ENCODE peak calls at places on chromosome 17, in eight cellular contexts. L is ovary, G is esophagus squamous epithelium, Y is cardiac muscle cell, O is PC-9, B is keratinocyte, V is right cardiac atrium, S is ascending aorta. D is an unnamed sample.

GRCh38 chr17:79202476-79202875 is 127.9 kb downstream of the ENGASE start:
- DNase-seq in Y (no peak), S (no peak), B (no peak), L (no peak), V (no peak), O (no peak), G (no peak), D (no peak)

GRCh38 chr17:17128476-17129075 is 77.6 kb downstream of the PLD6 start:
- DNase-seq in L (no peak), V (no peak), S (no peak), G (no peak), Y (no peak), O (no peak), B (no peak), D (no peak)

GRCh38 chr17:16942141-16943031 is 29.5 kb downstream of the TNFRSF13B start:
- DNase-seq in Y (no peak), G (no peak), O (no peak), S (no peak), L (no peak), V (no peak), B (no peak), D (no peak)

GRCh38 chr17:61324540-61324868 is 75.1 kb upstream of the TBX2 start:
- DNase-seq in G (no peak), Y (no peak), B (no peak), V (no peak), L (no peak), O (no peak), S (no peak), D (no peak)

GRCh38 chr17:1957037-1957436 is 68.1 kb downstream of the RTN4RL1 start:
- DNase-seq in V (no peak), S (no peak), O (no peak), B (no peak), L (no peak), Y (peak; percentile 32), G (no peak), D (no peak)

GRCh38 chr17:68697850-68698313 is 96.7 kb upstream of the FAM20A start:
- DNase-seq in B (peak; percentile 30), S (no peak), G (no peak), O (no peak), L (no peak), Y (peak; percentile 92), V (no peak), D (peak; percentile 39)

GRCh38 chr17:76353004-76353598 is 615 bp downstream of the PRPSAP1 start:
- DNase-seq in G (no peak), S (no peak), O (no peak), B (no peak), Y (no peak), V (peak; percentile 26), L (peak; percentile 50), D (no peak)

GRCh38 chr17:45190503-45191282 is 29.0 kb downstream of the HEXIM2 start:
- DNase-seq in V (no peak), L (no peak), S (no peak), G (no peak), Y (no peak), B (no peak), O (no peak), D (no peak)

GRCh38 chr17:16052486-16052885 is 52.9 kb downstream of the TTC19 start:
- DNase-seq in O (no peak), L (no peak), G (no peak), B (no peak), S (no peak), V (no peak), Y (peak; percentile 57), D (no peak)

GRCh38 chr17:56887552-56888467 is 26.0 kb downstream of the TRIM25 start:
- DNase-seq in G (no peak), O (peak; percentile 54), B (no peak), V (no peak), S (no peak), Y (no peak), L (no peak), D (peak; percentile 55)

DNA sequence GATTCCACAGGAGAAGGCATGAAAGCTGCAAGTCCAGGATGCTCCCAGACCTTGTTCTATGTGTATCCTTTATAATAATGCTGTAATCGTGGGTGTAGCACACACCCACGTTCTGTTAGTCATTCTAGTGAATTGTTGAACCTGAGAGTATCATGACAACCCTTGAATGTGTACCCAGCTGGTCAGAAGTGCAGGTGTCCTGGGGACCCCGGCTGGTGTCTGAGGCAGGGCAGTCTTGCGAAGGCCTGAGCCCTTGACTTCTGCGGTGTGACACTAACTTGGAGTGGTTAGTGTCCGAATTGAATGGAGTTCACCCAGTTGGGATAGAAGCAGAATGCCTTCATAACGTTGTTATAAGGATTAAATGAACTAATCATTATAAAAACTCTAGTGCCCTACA is 218.0 kb upstream of the TNRC6C start:
- DNase-seq in B (no peak), L (no peak), Y (no peak), V (no peak), G (no peak), S (no peak), O (no peak), D (no peak)
- H3K27ac ChIP-seq in B (no peak overlapping the region), L (no peak overlapping the region), Y (no peak overlapping the region), V (no peak overlapping the region), G (no peak overlapping the region), S (no peak overlapping the region), O (no peak overlapping the region), D (no peak overlapping the region)

GRCh38 chr17:44005527-44005864 is 1.1 kb downstream of the NAGS start:
- DNase-seq in G (no peak), Y (no peak), B (no peak), V (no peak), S (no peak), O (no peak), L (no peak), D (no peak)
- H3K27ac ChIP-seq in G (peak overlapping the region; percentile 77), Y (no peak overlapping the region), B (peak overlapping the region; percentile 18), V (no peak overlapping the region), S (no peak overlapping the region), O (no peak overlapping the region), L (no peak overlapping the region), D (peak overlapping the region; percentile 86)

DNA sequence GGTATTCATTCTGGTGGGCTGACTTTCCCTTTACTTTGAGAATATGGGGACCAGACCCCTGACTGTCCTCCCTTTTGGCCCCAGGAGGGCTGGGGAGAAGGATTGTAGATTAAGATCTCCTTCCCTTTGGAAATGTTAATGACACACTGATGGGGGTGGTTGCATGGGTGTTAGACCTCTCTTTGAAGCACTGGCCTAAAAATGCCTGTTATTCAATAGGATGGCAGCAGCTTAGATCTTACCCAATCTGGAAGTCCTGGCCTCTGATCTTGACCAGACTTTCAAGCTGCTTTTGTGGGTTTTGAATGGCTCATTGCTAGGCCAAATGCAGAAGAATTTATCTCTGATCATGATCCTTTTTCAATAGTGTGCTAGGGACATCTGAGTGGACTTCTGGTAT is 25.7 kb downstream of the MAP3K3 start:
- DNase-seq in Y (no peak), B (no peak), G (no peak), V (no peak), L (no peak), O (no peak), S (no peak), D (no peak)
- H3K27ac ChIP-seq in Y (no peak overlapping the region), B (no peak overlapping the region), G (no peak overlapping the region), V (no peak overlapping the region), L (no peak overlapping the region), O (no peak overlapping the region), S (no peak overlapping the region), D (no peak overlapping the region)

GRCh38 chr17:82723169-82723807 is 6.8 kb downstream of the FN3KRP start:
- DNase-seq in L (no peak), G (no peak), V (no peak), Y (no peak), S (no peak), B (no peak), O (no peak), D (no peak)

GRCh38 chr17:82726427-82726826 is 9.0 kb upstream of the FN3K start:
- DNase-seq in V (no peak), Y (no peak), O (no peak), B (no peak), G (no peak), L (no peak), S (no peak), D (no peak)

GRCh38 chr17:82720204-82720603 is 3.7 kb downstream of the FN3KRP start:
- DNase-seq in B (no peak), O (no peak), Y (no peak), G (no peak), V (no peak), L (no peak), S (no peak), D (no peak)

GRCh38 chr17:82718986-82719685 is 2.6 kb downstream of the FN3KRP start:
- DNase-seq in L (no peak), S (no peak), O (no peak), B (no peak), V (no peak), Y (no peak), G (no peak), D (no peak)

DNA sequence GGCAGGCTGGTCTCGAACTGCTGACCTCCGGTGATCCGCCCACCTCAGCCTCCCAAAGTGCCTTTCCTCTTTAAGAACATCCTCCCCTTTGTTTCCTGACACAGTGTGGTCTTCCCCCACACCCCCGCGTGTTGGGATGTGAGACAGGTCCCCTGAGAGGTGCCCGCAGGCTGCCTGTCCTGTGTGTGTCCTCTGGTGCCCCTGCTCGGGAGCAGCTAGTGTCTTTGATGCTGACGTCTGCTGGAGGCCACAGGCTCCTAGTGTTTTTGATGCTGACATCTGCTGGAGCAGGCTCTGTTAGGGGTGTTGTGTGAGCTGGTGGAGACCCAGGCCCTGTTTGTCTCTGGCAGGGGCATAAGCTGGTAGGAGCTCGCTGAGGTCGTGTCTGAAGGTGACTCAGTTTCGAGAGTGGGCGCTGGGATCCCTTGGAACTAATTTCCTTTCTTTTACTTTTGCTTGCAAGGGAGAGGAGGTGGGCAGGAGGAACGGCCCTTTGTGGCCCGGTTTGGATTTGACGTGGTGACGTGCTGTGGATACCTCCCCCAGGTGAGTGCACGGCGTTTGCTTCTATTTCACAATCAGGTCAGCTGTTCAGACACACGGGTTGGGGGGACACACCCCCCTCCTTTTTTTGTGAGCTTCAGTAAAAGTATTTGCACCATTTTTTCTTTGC is 6.0 kb downstream of the FN3KRP start:
- DNase-seq in S (no peak), B (no peak), G (no peak), Y (no peak), V (no peak), O (no peak), L (no peak), D (no peak)
- H3K27ac ChIP-seq in S (no peak overlapping the region), B (no peak overlapping the region), G (no peak overlapping the region), Y (no peak overlapping the region), V (no peak overlapping the region), O (no peak overlapping the region), L (no peak overlapping the region), D (no peak overlapping the region)

GRCh38 chr17:81391268-81391963 is 3.8 kb upstream of the BAHCC1 start:
- DNase-seq in O (no peak), S (no peak), L (peak; percentile 81), B (no peak), V (no peak), G (no peak), Y (no peak), D (no peak)

GRCh38 chr17:81389585-81389984 is 5.7 kb upstream of the BAHCC1 start:
- DNase-seq in L (no peak), G (no peak), B (no peak), O (no peak), V (no peak), Y (no peak), S (no peak), D (no peak)

GRCh38 chr17:81390029-81390428 is 5.2 kb upstream of the BAHCC1 start:
- DNase-seq in V (no peak), B (no peak), S (no peak), L (peak; percentile 42), Y (no peak), O (no peak), G (no peak), D (no peak)

GRCh38 chr17:81391964-81392908 is 3.0 kb upstream of the BAHCC1 start:
- DNase-seq in V (peak; percentile 77), G (no peak), L (peak; percentile 89), B (no peak), O (no peak), S (no peak), Y (peak; percentile 90), D (no peak)

GRCh38 chr17:81390436-81391214 is 4.6 kb upstream of the BAHCC1 start:
- DNase-seq in S (no peak), G (no peak), V (no peak), L (peak; percentile 40), B (no peak), O (no peak), Y (no peak), D (no peak)
- H3K27ac ChIP-seq in S (peak overlapping the region; percentile 97), G (no peak overlapping the region), V (peak overlapping the region; percentile 23), L (peak overlapping the region; percentile 92), B (no peak overlapping the region), O (no peak overlapping the region), Y (peak overlapping the region; percentile 89), D (no peak overlapping the region)

D was measured in epithelial cell of prostate.